ENCODE peak calls at places on chromosomes 6 and 20, in nine cellular contexts. K is choroid plexus epithelial cell; U is CD8-positive, alpha-beta T cell; Y is Panc1; H is AG09309; Q is astrocyte of the cerebellum; T is type B pancreatic cell; B is colonic mucosa; X is fibroblast of lung. I is an unnamed sample.

GRCh38 chr20:46689754-46690085 is 476 bp upstream of the TP53RK start:
- DNase-seq in T (no peak), U (no peak), H (no peak), B (no peak), K (no peak), Q (no peak), Y (no peak), X (no peak), I (no peak)

GRCh38 chr20:41080866-41081265 is 52.2 kb downstream of the TOP1 start:
- DNase-seq in X (peak; percentile 36), Y (no peak), U (no peak), H (no peak), T (no peak), K (peak; percentile 65), Q (no peak), B (no peak), I (no peak)

GRCh38 chr6:31009731-31010130 is 543 bp upstream of the MUC22 start:
- DNase-seq in K (no peak), U (no peak), Q (no peak), Y (no peak), X (no peak), H (no peak), T (no peak), B (no peak), I (no peak)

GRCh38 chr6:154276810-154277577 is 79.6 kb downstream of the IPCEF1 start:
- DNase-seq in B (no peak), Y (no peak), H (no peak), X (peak; percentile 78), Q (no peak), K (peak; percentile 74), U (no peak), T (no peak), I (no peak)

GRCh38 chr20:61535091-61535490 is 283.0 kb downstream of the CDH4 start:
- DNase-seq in Y (no peak), H (no peak), B (no peak), X (no peak), U (no peak), K (no peak), Q (no peak), T (no peak), I (no peak)

GRCh38 chr6:117908246-117909107 is 1.4 kb downstream of the SLC35F1 start:
- DNase-seq in Y (no peak), H (no peak), K (no peak), B (no peak), U (no peak), Q (no peak), T (no peak), X (no peak), I (peak; percentile 48)

GRCh38 chr6:44676246-44676790 is 288.8 kb downstream of the CDC5L start:
- DNase-seq in Q (no peak), H (no peak), X (no peak), Y (no peak), T (peak; percentile 63), K (no peak), B (no peak), U (no peak), I (no peak)

GRCh38 chr6:92023410-92023940 is 1395.9 kb downstream of the EPHA7 start:
- DNase-seq in B (no peak), U (no peak), K (no peak), X (no peak), Q (no peak), Y (no peak), H (no peak), T (no peak), I (no peak)

GRCh38 chr20:35489717-35490116 is 34.3 kb downstream of the CEP250 start:
- DNase-seq in K (no peak), H (no peak), X (no peak), T (no peak), Y (no peak), Q (no peak), B (no peak), U (no peak), I (no peak)

GRCh38 chr20:7496394-7497111 is 443.7 kb downstream of the HAO1 start:
- DNase-seq in K (peak; percentile 82), B (no peak), T (no peak), X (no peak), H (no peak), Y (no peak), U (no peak), Q (peak; percentile 55), I (no peak)

GRCh38 chr20:57998981-57999464 is 229.4 kb downstream of the ANKRD60 start:
- DNase-seq in B (no peak), K (no peak), Q (no peak), X (no peak), H (no peak), Y (no peak), T (no peak), U (no peak), I (no peak)

GRCh38 chr6:167650730-167651129 is 176.0 kb upstream of the AFDN start:
- DNase-seq in B (no peak), X (no peak), H (no peak), Q (no peak), Y (no peak), U (no peak), T (no peak), K (no peak), I (no peak)

GRCh38 chr20:59000326-59000725 is 6.7 kb downstream of the CTSZ start:
- DNase-seq in B (no peak), K (no peak), Q (no peak), U (no peak), H (no peak), T (no peak), Y (no peak), X (no peak), I (no peak)

GRCh38 chr6:5412663-5413062 is 151.3 kb downstream of the FARS2 start:
- DNase-seq in B (no peak), Y (no peak), Q (no peak), K (no peak), X (no peak), H (no peak), T (no peak), U (no peak), I (no peak)

GRCh38 chr6:145071836-145072235 is 663.5 kb downstream of the EPM2A start:
- DNase-seq in Q (peak; percentile 16), X (peak; percentile 60), T (no peak), Y (no peak), K (peak; percentile 60), U (no peak), H (peak; percentile 34), B (no peak), I (no peak)

GRCh38 chr6:47138046-47138445 is 95.9 kb upstream of the ADGRF1 start:
- DNase-seq in K (peak; percentile 51), T (no peak), U (no peak), B (no peak), X (no peak), Q (no peak), Y (no peak), H (peak; percentile 27), I (no peak)

DNA sequence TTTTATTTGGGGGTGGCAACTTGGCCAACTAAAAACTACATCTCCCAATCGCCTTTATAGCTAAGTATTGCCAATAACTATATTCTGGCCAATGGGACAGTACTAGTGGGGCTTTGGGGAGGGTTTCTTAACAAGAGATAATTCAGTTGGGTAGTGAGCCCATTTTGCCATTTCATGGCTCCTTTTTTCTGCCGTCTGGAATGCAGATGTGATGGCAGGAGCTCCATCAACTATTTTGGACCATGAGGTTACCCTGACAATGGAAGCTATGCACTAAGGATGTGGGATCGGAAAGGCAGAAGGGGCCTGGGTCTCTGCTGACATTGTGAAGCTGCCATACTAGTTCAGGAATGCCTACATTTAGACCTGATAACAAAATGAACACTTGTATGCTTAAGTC is 67.0 kb upstream of the FOXC1 start:
- DNase-seq in Q (no peak), Y (no peak), X (no peak), K (no peak), B (no peak), U (no peak), H (no peak), T (no peak), I (no peak)
- TF ChIP-seq CTCF in Q (no peak), Y (no peak), X (no peak), K (no peak), B (no peak), U (no peak), H (no peak), T (no peak), I (no peak)

GRCh38 chr6:97440590-97441176 is 157.7 kb upstream of the MMS22L start:
- DNase-seq in Y (peak; percentile 12), Q (no peak), T (no peak), X (peak; percentile 32), B (no peak), K (peak; percentile 63), H (no peak), U (no peak), I (peak; percentile 36)
- TF ChIP-seq CTCF in Y (peak; percentile 79), Q (peak; percentile 79), T (peak; percentile 77), X (peak; percentile 50), B (no peak), K (peak; percentile 75), H (peak; percentile 50), U (no peak), I (peak; percentile 67)

DNA sequence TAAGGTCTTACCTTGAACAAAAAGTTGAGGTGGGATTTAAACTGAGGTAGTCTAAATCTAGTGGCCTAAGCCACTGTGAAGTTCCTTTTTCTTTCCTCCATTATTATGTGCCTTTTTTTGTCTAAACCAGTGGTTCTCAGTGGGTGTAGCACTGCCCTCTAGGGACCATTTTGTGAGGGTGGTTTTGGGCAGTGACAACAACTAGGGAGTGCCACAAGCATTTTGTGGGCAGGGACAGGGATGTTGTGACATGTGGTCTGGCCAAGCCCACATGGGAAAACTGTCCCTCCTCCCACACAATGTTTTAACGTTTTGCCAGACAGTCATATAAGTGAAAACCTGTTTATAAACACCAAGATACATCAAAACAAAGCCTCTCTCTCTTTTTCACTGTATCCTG is 899.4 kb upstream of the FLRT3 start:
- DNase-seq in Y (peak; percentile 8), Q (no peak), B (peak; percentile 32), U (no peak), H (no peak), X (peak; percentile 33), T (no peak), K (peak; percentile 67), I (peak; percentile 19)
- TF ChIP-seq CTCF in Y (peak; percentile 23), Q (peak; percentile 52), B (peak; percentile 37), U (no peak), H (peak; percentile 35), X (peak; percentile 34), T (peak; percentile 69), K (peak; percentile 80), I (peak; percentile 63)

GRCh38 chr20:38725458-38725958 is 1.2 kb downstream of the SLC32A1 start:
- DNase-seq in T (no peak), Y (no peak), U (no peak), X (no peak), Q (no peak), K (no peak), B (no peak), H (no peak), I (no peak)

GRCh38 chr20:38724603-38725457 is 544 bp downstream of the SLC32A1 start:
- DNase-seq in X (no peak), Y (no peak), H (no peak), T (no peak), B (no peak), Q (no peak), K (no peak), U (no peak), I (no peak)

GRCh38 chr20:38726849-38727601 is 2.7 kb downstream of the SLC32A1 start:
- DNase-seq in T (peak; percentile 76), B (peak; percentile 30), U (no peak), K (no peak), Y (no peak), Q (no peak), H (no peak), X (peak; percentile 15), I (peak; percentile 83)

GRCh38 chr20:38727602-38728236 is 3.4 kb downstream of the SLC32A1 start:
- DNase-seq in X (no peak), U (no peak), B (no peak), T (no peak), H (no peak), Y (no peak), K (no peak), Q (no peak), I (no peak)

GRCh38 chr20:38725959-38726848 is 1.9 kb downstream of the SLC32A1 start:
- DNase-seq in Y (no peak), X (peak; percentile 34), Q (peak; percentile 12), U (peak; percentile 21), B (no peak), T (no peak), K (no peak), H (no peak), I (peak; percentile 77)
- TF ChIP-seq CTCF in Y (peak; percentile 72), X (peak; percentile 20), Q (peak; percentile 52), U (no peak), B (no peak), T (peak; percentile 75), K (peak; percentile 44), H (peak; percentile 40), I (peak; percentile 58)